ENCODE peak calls at places on chromosome 16, in six cellular contexts. One of them, this sample, is unnamed.

GRCh38 chr16:12661656-12662172 is 142.0 kb downstream of the CPPED1 start:
- DNase-seq in NCI-H1092: no peak
- DNase-seq in non-pigmented ciliary epithelial cell: no peak
- DNase-seq in stimulated activated CD8-positive, alpha-beta memory T cell treated with anti-CD3 and anti-CD28 coated beads, Interleukin-2, amount 100 ng/mL, for 48 hours: no peak
- DNase-seq in T-helper 2 cell: no peak
- DNase-seq in A549: peak; percentile 23
- DNase-seq in this sample: no peak

GRCh38 chr16:58345574-58346354 is 46.5 kb upstream of the GINS3 start:
- DNase-seq in NCI-H1092: no peak
- DNase-seq in non-pigmented ciliary epithelial cell: no peak
- DNase-seq in stimulated activated CD8-positive, alpha-beta memory T cell treated with anti-CD3 and anti-CD28 coated beads, Interleukin-2, amount 100 ng/mL, for 48 hours: no peak
- DNase-seq in T-helper 2 cell: no peak
- DNase-seq in A549: no peak
- DNase-seq in this sample: no peak

GRCh38 chr16:1762879-1763520 is 8.3 kb downstream of the NME3 start:
- DNase-seq in NCI-H1092: no peak
- DNase-seq in non-pigmented ciliary epithelial cell: no peak
- DNase-seq in stimulated activated CD8-positive, alpha-beta memory T cell treated with anti-CD3 and anti-CD28 coated beads, Interleukin-2, amount 100 ng/mL, for 48 hours: no peak
- DNase-seq in T-helper 2 cell: no peak
- DNase-seq in A549: no peak
- DNase-seq in this sample: no peak

GRCh38 chr16:57775661-57776469 is 26.4 kb downstream of the KIFC3 start:
- DNase-seq in NCI-H1092: peak; percentile 28
- DNase-seq in non-pigmented ciliary epithelial cell: no peak
- DNase-seq in stimulated activated CD8-positive, alpha-beta memory T cell treated with anti-CD3 and anti-CD28 coated beads, Interleukin-2, amount 100 ng/mL, for 48 hours: no peak
- DNase-seq in T-helper 2 cell: no peak
- DNase-seq in A549: peak; percentile 60
- DNase-seq in this sample: peak; percentile 83

GRCh38 chr16:87874639-87875472 is 5.5 kb upstream of the SLC7A5 start:
- DNase-seq in NCI-H1092: no peak
- DNase-seq in non-pigmented ciliary epithelial cell: no peak
- DNase-seq in stimulated activated CD8-positive, alpha-beta memory T cell treated with anti-CD3 and anti-CD28 coated beads, Interleukin-2, amount 100 ng/mL, for 48 hours: peak; percentile 72
- DNase-seq in T-helper 2 cell: no peak
- DNase-seq in A549: no peak
- DNase-seq in this sample: no peak

GRCh38 chr16:75263291-75263962 is 12.0 kb upstream of the BCAR1 start:
- DNase-seq in NCI-H1092: no peak
- DNase-seq in non-pigmented ciliary epithelial cell: no peak
- DNase-seq in stimulated activated CD8-positive, alpha-beta memory T cell treated with anti-CD3 and anti-CD28 coated beads, Interleukin-2, amount 100 ng/mL, for 48 hours: no peak
- DNase-seq in T-helper 2 cell: no peak
- DNase-seq in A549: no peak
- DNase-seq in this sample: no peak

GRCh38 chr16:57911711-57912110 is 59.2 kb downstream of the CNGB1 start:
- DNase-seq in NCI-H1092: no peak
- DNase-seq in non-pigmented ciliary epithelial cell: no peak
- DNase-seq in stimulated activated CD8-positive, alpha-beta memory T cell treated with anti-CD3 and anti-CD28 coated beads, Interleukin-2, amount 100 ng/mL, for 48 hours: no peak
- DNase-seq in T-helper 2 cell: no peak
- DNase-seq in A549: no peak
- DNase-seq in this sample: no peak

GRCh38 chr16:64089697-64090096 is 1032.2 kb downstream of the CDH11 start:
- DNase-seq in NCI-H1092: no peak
- DNase-seq in non-pigmented ciliary epithelial cell: no peak
- DNase-seq in stimulated activated CD8-positive, alpha-beta memory T cell treated with anti-CD3 and anti-CD28 coated beads, Interleukin-2, amount 100 ng/mL, for 48 hours: no peak
- DNase-seq in T-helper 2 cell: no peak
- DNase-seq in A549: peak; percentile 11
- DNase-seq in this sample: no peak

GRCh38 chr16:85029413-85029794 is 1.8 kb downstream of the KIAA0513 start:
- DNase-seq in NCI-H1092: no peak
- DNase-seq in non-pigmented ciliary epithelial cell: no peak
- DNase-seq in stimulated activated CD8-positive, alpha-beta memory T cell treated with anti-CD3 and anti-CD28 coated beads, Interleukin-2, amount 100 ng/mL, for 48 hours: no peak
- DNase-seq in T-helper 2 cell: peak; percentile 24
- DNase-seq in A549: no peak
- DNase-seq in this sample: no peak

GRCh38 chr16:68866933-68867332 is 23.6 kb downstream of the TANGO6 start:
- DNase-seq in NCI-H1092: no peak
- DNase-seq in non-pigmented ciliary epithelial cell: no peak
- DNase-seq in stimulated activated CD8-positive, alpha-beta memory T cell treated with anti-CD3 and anti-CD28 coated beads, Interleukin-2, amount 100 ng/mL, for 48 hours: no peak
- DNase-seq in T-helper 2 cell: no peak
- DNase-seq in A549: no peak
- DNase-seq in this sample: no peak

GRCh38 chr16:1533443-1533951 is at the start of gene TMEM204:
- DNase-seq in NCI-H1092: no peak
- DNase-seq in non-pigmented ciliary epithelial cell: no peak
- DNase-seq in stimulated activated CD8-positive, alpha-beta memory T cell treated with anti-CD3 and anti-CD28 coated beads, Interleukin-2, amount 100 ng/mL, for 48 hours: no peak
- DNase-seq in T-helper 2 cell: no peak
- DNase-seq in A549: no peak
- DNase-seq in this sample: no peak

GRCh38 chr16:72241930-72242329 is 70.0 kb upstream of the PMFBP1 start:
- DNase-seq in NCI-H1092: peak; percentile 46
- DNase-seq in non-pigmented ciliary epithelial cell: peak; percentile 19
- DNase-seq in stimulated activated CD8-positive, alpha-beta memory T cell treated with anti-CD3 and anti-CD28 coated beads, Interleukin-2, amount 100 ng/mL, for 48 hours: no peak
- DNase-seq in T-helper 2 cell: no peak
- DNase-seq in A549: peak; percentile 60
- DNase-seq in this sample: no peak

GRCh38 chr16:49528035-49528434 is 154.4 kb downstream of the C16orf78 start:
- DNase-seq in NCI-H1092: no peak
- DNase-seq in non-pigmented ciliary epithelial cell: no peak
- DNase-seq in stimulated activated CD8-positive, alpha-beta memory T cell treated with anti-CD3 and anti-CD28 coated beads, Interleukin-2, amount 100 ng/mL, for 48 hours: no peak
- DNase-seq in T-helper 2 cell: no peak
- DNase-seq in A549: no peak
- DNase-seq in this sample: no peak

GRCh38 chr16:11303405-11304138 is 22.4 kb upstream of the PRM1 start:
- DNase-seq in NCI-H1092: no peak
- DNase-seq in non-pigmented ciliary epithelial cell: no peak
- DNase-seq in stimulated activated CD8-positive, alpha-beta memory T cell treated with anti-CD3 and anti-CD28 coated beads, Interleukin-2, amount 100 ng/mL, for 48 hours: no peak
- DNase-seq in T-helper 2 cell: no peak
- DNase-seq in A549: no peak
- DNase-seq in this sample: no peak

GRCh38 chr16:57282510-57283213 is 1.8 kb downstream of the PLLP start:
- DNase-seq in NCI-H1092: no peak
- DNase-seq in non-pigmented ciliary epithelial cell: no peak
- DNase-seq in stimulated activated CD8-positive, alpha-beta memory T cell treated with anti-CD3 and anti-CD28 coated beads, Interleukin-2, amount 100 ng/mL, for 48 hours: no peak
- DNase-seq in T-helper 2 cell: no peak
- DNase-seq in A549: no peak
- DNase-seq in this sample: no peak

GRCh38 chr16:17793354-17793753 is 322.6 kb upstream of the XYLT1 start:
- DNase-seq in NCI-H1092: no peak
- DNase-seq in non-pigmented ciliary epithelial cell: no peak
- DNase-seq in stimulated activated CD8-positive, alpha-beta memory T cell treated with anti-CD3 and anti-CD28 coated beads, Interleukin-2, amount 100 ng/mL, for 48 hours: no peak
- DNase-seq in T-helper 2 cell: no peak
- DNase-seq in A549: no peak
- DNase-seq in this sample: no peak

GRCh38 chr16:70746040-70746707 is 54.8 kb downstream of the VAC14 start:
- DNase-seq in NCI-H1092: no peak
- DNase-seq in non-pigmented ciliary epithelial cell: no peak
- DNase-seq in stimulated activated CD8-positive, alpha-beta memory T cell treated with anti-CD3 and anti-CD28 coated beads, Interleukin-2, amount 100 ng/mL, for 48 hours: no peak
- DNase-seq in T-helper 2 cell: no peak
- DNase-seq in A549: peak; percentile 79
- DNase-seq in this sample: no peak

GRCh38 chr16:70342016-70342415 is 4.7 kb upstream of the DDX19A start:
- DNase-seq in NCI-H1092: no peak
- DNase-seq in non-pigmented ciliary epithelial cell: no peak
- DNase-seq in stimulated activated CD8-positive, alpha-beta memory T cell treated with anti-CD3 and anti-CD28 coated beads, Interleukin-2, amount 100 ng/mL, for 48 hours: no peak
- DNase-seq in T-helper 2 cell: no peak
- DNase-seq in A549: no peak
- DNase-seq in this sample: no peak

GRCh38 chr16:87490091-87490798 is 2.6 kb downstream of the ZCCHC14 start:
- DNase-seq in NCI-H1092: no peak
- DNase-seq in non-pigmented ciliary epithelial cell: no peak
- DNase-seq in stimulated activated CD8-positive, alpha-beta memory T cell treated with anti-CD3 and anti-CD28 coated beads, Interleukin-2, amount 100 ng/mL, for 48 hours: no peak
- DNase-seq in T-helper 2 cell: no peak
- DNase-seq in A549: no peak
- DNase-seq in this sample: no peak

GRCh38 chr16:89993971-89994370 is 25.3 kb downstream of the DBNDD1 start:
- DNase-seq in NCI-H1092: no peak
- DNase-seq in non-pigmented ciliary epithelial cell: no peak
- DNase-seq in stimulated activated CD8-positive, alpha-beta memory T cell treated with anti-CD3 and anti-CD28 coated beads, Interleukin-2, amount 100 ng/mL, for 48 hours: no peak
- DNase-seq in T-helper 2 cell: no peak
- DNase-seq in A549: no peak
- DNase-seq in this sample: no peak

This sample was measured in NCI-H510A.